ENCODE peak calls at places on chromosomes 4 and X, in seven cellular contexts. One of them, this sample, is unnamed.

GRCh38 chr4:88823058-88823919 is 125.7 kb upstream of the NAP1L5 start:
- DNase-seq in AG04450: peak
- DNase-seq in germinal center: peak
- DNase-seq in stimulated activated CD8-positive, alpha-beta memory T cell treated with anti-CD3 and anti-CD28 coated beads, Interleukin-7, amount 100 ng/mL, for 1 hour: peak
- DNase-seq in stimulated activated CD4-positive, alpha-beta T cell treated with anti-CD3 and anti-CD28 coated beads, TNF-alpha, amount 100 ng/mL, for 24 hours: peak
- DNase-seq in H54: peak
- DNase-seq in substantia nigra: peak
- DNase-seq in this sample: peak

GRCh38 chr4:169164669-169165415 is 105.9 kb downstream of the SH3RF1 start:
- DNase-seq in germinal center: no peak
- DNase-seq in stimulated activated CD8-positive, alpha-beta memory T cell treated with anti-CD3 and anti-CD28 coated beads, Interleukin-7, amount 100 ng/mL, for 1 hour: no peak
- DNase-seq in H54: peak
- DNase-seq in stimulated activated CD4-positive, alpha-beta T cell treated with anti-CD3 and anti-CD28 coated beads, TNF-alpha, amount 100 ng/mL, for 24 hours: no peak
- DNase-seq in substantia nigra: no peak
- DNase-seq in AG04450: no peak
- DNase-seq in this sample: no peak

GRCh38 chr4:78642934-78643333 is 91.4 kb downstream of the ANXA3 start:
- DNase-seq in germinal center: no peak
- DNase-seq in stimulated activated CD8-positive, alpha-beta memory T cell treated with anti-CD3 and anti-CD28 coated beads, Interleukin-7, amount 100 ng/mL, for 1 hour: no peak
- DNase-seq in AG04450: no peak
- DNase-seq in stimulated activated CD4-positive, alpha-beta T cell treated with anti-CD3 and anti-CD28 coated beads, TNF-alpha, amount 100 ng/mL, for 24 hours: no peak
- DNase-seq in H54: no peak
- DNase-seq in substantia nigra: no peak
- DNase-seq in this sample: no peak

GRCh38 chr4:38449506-38450174 is 214.4 kb upstream of the KLF3 start:
- DNase-seq in germinal center: no peak
- DNase-seq in substantia nigra: no peak
- DNase-seq in stimulated activated CD8-positive, alpha-beta memory T cell treated with anti-CD3 and anti-CD28 coated beads, Interleukin-7, amount 100 ng/mL, for 1 hour: no peak
- DNase-seq in AG04450: no peak
- DNase-seq in stimulated activated CD4-positive, alpha-beta T cell treated with anti-CD3 and anti-CD28 coated beads, TNF-alpha, amount 100 ng/mL, for 24 hours: no peak
- DNase-seq in H54: no peak
- DNase-seq in this sample: no peak

GRCh38 chr4:10611673-10612072 is 72.9 kb downstream of the CLNK start:
- DNase-seq in stimulated activated CD8-positive, alpha-beta memory T cell treated with anti-CD3 and anti-CD28 coated beads, Interleukin-7, amount 100 ng/mL, for 1 hour: no peak
- DNase-seq in AG04450: peak
- DNase-seq in substantia nigra: no peak
- DNase-seq in germinal center: no peak
- DNase-seq in stimulated activated CD4-positive, alpha-beta T cell treated with anti-CD3 and anti-CD28 coated beads, TNF-alpha, amount 100 ng/mL, for 24 hours: no peak
- DNase-seq in H54: peak
- DNase-seq in this sample: no peak

GRCh38 chr4:81173213-81173612 is 41.8 kb downstream of the PRKG2 start:
- DNase-seq in H54: no peak
- DNase-seq in germinal center: no peak
- DNase-seq in AG04450: peak
- DNase-seq in stimulated activated CD8-positive, alpha-beta memory T cell treated with anti-CD3 and anti-CD28 coated beads, Interleukin-7, amount 100 ng/mL, for 1 hour: no peak
- DNase-seq in substantia nigra: no peak
- DNase-seq in stimulated activated CD4-positive, alpha-beta T cell treated with anti-CD3 and anti-CD28 coated beads, TNF-alpha, amount 100 ng/mL, for 24 hours: no peak
- DNase-seq in this sample: no peak

GRCh38 chrX:154136627-154137161 is 7.3 kb upstream of the OPN1LW start:
- DNase-seq in stimulated activated CD4-positive, alpha-beta T cell treated with anti-CD3 and anti-CD28 coated beads, TNF-alpha, amount 100 ng/mL, for 24 hours: peak
- DNase-seq in H54: peak
- DNase-seq in AG04450: no peak
- DNase-seq in substantia nigra: no peak
- DNase-seq in germinal center: peak
- DNase-seq in stimulated activated CD8-positive, alpha-beta memory T cell treated with anti-CD3 and anti-CD28 coated beads, Interleukin-7, amount 100 ng/mL, for 1 hour: peak
- DNase-seq in this sample: no peak

GRCh38 chr4:3683077-3683743 is 83.0 kb upstream of the ADRA2C start:
- DNase-seq in H54: no peak
- DNase-seq in germinal center: no peak
- DNase-seq in AG04450: no peak
- DNase-seq in stimulated activated CD4-positive, alpha-beta T cell treated with anti-CD3 and anti-CD28 coated beads, TNF-alpha, amount 100 ng/mL, for 24 hours: no peak
- DNase-seq in substantia nigra: no peak
- DNase-seq in stimulated activated CD8-positive, alpha-beta memory T cell treated with anti-CD3 and anti-CD28 coated beads, Interleukin-7, amount 100 ng/mL, for 1 hour: no peak
- DNase-seq in this sample: peak

GRCh38 chrX:153595387-153595786 is 3.6 kb downstream of the CCNQ start:
- DNase-seq in substantia nigra: no peak
- DNase-seq in germinal center: no peak
- DNase-seq in stimulated activated CD8-positive, alpha-beta memory T cell treated with anti-CD3 and anti-CD28 coated beads, Interleukin-7, amount 100 ng/mL, for 1 hour: no peak
- DNase-seq in stimulated activated CD4-positive, alpha-beta T cell treated with anti-CD3 and anti-CD28 coated beads, TNF-alpha, amount 100 ng/mL, for 24 hours: no peak
- DNase-seq in AG04450: no peak
- DNase-seq in H54: no peak
- DNase-seq in this sample: no peak

GRCh38 chr4:6932475-6932874 is 22.8 kb downstream of the TBC1D14 start:
- DNase-seq in H54: no peak
- DNase-seq in substantia nigra: no peak
- DNase-seq in stimulated activated CD4-positive, alpha-beta T cell treated with anti-CD3 and anti-CD28 coated beads, TNF-alpha, amount 100 ng/mL, for 24 hours: no peak
- DNase-seq in AG04450: no peak
- DNase-seq in germinal center: no peak
- DNase-seq in stimulated activated CD8-positive, alpha-beta memory T cell treated with anti-CD3 and anti-CD28 coated beads, Interleukin-7, amount 100 ng/mL, for 1 hour: no peak
- DNase-seq in this sample: no peak

GRCh38 chrX:38940547-38940946 is 139.3 kb downstream of the MID1IP1 start:
- DNase-seq in stimulated activated CD8-positive, alpha-beta memory T cell treated with anti-CD3 and anti-CD28 coated beads, Interleukin-7, amount 100 ng/mL, for 1 hour: no peak
- DNase-seq in AG04450: no peak
- DNase-seq in stimulated activated CD4-positive, alpha-beta T cell treated with anti-CD3 and anti-CD28 coated beads, TNF-alpha, amount 100 ng/mL, for 24 hours: no peak
- DNase-seq in germinal center: no peak
- DNase-seq in substantia nigra: no peak
- DNase-seq in H54: no peak
- DNase-seq in this sample: no peak

GRCh38 chr4:95505149-95505548 is 43.6 kb downstream of the UNC5C start:
- DNase-seq in germinal center: no peak
- DNase-seq in stimulated activated CD4-positive, alpha-beta T cell treated with anti-CD3 and anti-CD28 coated beads, TNF-alpha, amount 100 ng/mL, for 24 hours: no peak
- DNase-seq in AG04450: peak
- DNase-seq in substantia nigra: no peak
- DNase-seq in stimulated activated CD8-positive, alpha-beta memory T cell treated with anti-CD3 and anti-CD28 coated beads, Interleukin-7, amount 100 ng/mL, for 1 hour: no peak
- DNase-seq in H54: no peak
- DNase-seq in this sample: no peak

GRCh38 chr4:143407475-143407874 is 70.8 kb downstream of the GAB1 start:
- DNase-seq in AG04450: no peak
- DNase-seq in stimulated activated CD8-positive, alpha-beta memory T cell treated with anti-CD3 and anti-CD28 coated beads, Interleukin-7, amount 100 ng/mL, for 1 hour: no peak
- DNase-seq in stimulated activated CD4-positive, alpha-beta T cell treated with anti-CD3 and anti-CD28 coated beads, TNF-alpha, amount 100 ng/mL, for 24 hours: no peak
- DNase-seq in H54: no peak
- DNase-seq in substantia nigra: no peak
- DNase-seq in germinal center: no peak
- DNase-seq in this sample: no peak

GRCh38 chr4:12439633-12440305 is 1011.1 kb upstream of the HS3ST1 start:
- DNase-seq in germinal center: no peak
- DNase-seq in AG04450: no peak
- DNase-seq in stimulated activated CD4-positive, alpha-beta T cell treated with anti-CD3 and anti-CD28 coated beads, TNF-alpha, amount 100 ng/mL, for 24 hours: no peak
- DNase-seq in stimulated activated CD8-positive, alpha-beta memory T cell treated with anti-CD3 and anti-CD28 coated beads, Interleukin-7, amount 100 ng/mL, for 1 hour: no peak
- DNase-seq in substantia nigra: no peak
- DNase-seq in H54: no peak
- DNase-seq in this sample: no peak

GRCh38 chr4:25486171-25486570 is 109.1 kb downstream of the ANAPC4 start:
- DNase-seq in stimulated activated CD8-positive, alpha-beta memory T cell treated with anti-CD3 and anti-CD28 coated beads, Interleukin-7, amount 100 ng/mL, for 1 hour: no peak
- DNase-seq in H54: no peak
- DNase-seq in substantia nigra: no peak
- DNase-seq in AG04450: no peak
- DNase-seq in germinal center: no peak
- DNase-seq in stimulated activated CD4-positive, alpha-beta T cell treated with anti-CD3 and anti-CD28 coated beads, TNF-alpha, amount 100 ng/mL, for 24 hours: no peak
- DNase-seq in this sample: no peak

GRCh38 chrX:111823068-111823467 is 52.9 kb upstream of the TRPC5OS start:
- DNase-seq in stimulated activated CD8-positive, alpha-beta memory T cell treated with anti-CD3 and anti-CD28 coated beads, Interleukin-7, amount 100 ng/mL, for 1 hour: no peak
- DNase-seq in germinal center: peak
- DNase-seq in AG04450: no peak
- DNase-seq in H54: peak
- DNase-seq in substantia nigra: no peak
- DNase-seq in stimulated activated CD4-positive, alpha-beta T cell treated with anti-CD3 and anti-CD28 coated beads, TNF-alpha, amount 100 ng/mL, for 24 hours: no peak
- DNase-seq in this sample: no peak

GRCh38 chrX:38220024-38220935 is at the start of gene SRPX:
- DNase-seq in substantia nigra: no peak
- DNase-seq in stimulated activated CD8-positive, alpha-beta memory T cell treated with anti-CD3 and anti-CD28 coated beads, Interleukin-7, amount 100 ng/mL, for 1 hour: no peak
- DNase-seq in stimulated activated CD4-positive, alpha-beta T cell treated with anti-CD3 and anti-CD28 coated beads, TNF-alpha, amount 100 ng/mL, for 24 hours: no peak
- DNase-seq in AG04450: no peak
- DNase-seq in germinal center: peak
- DNase-seq in H54: no peak
- DNase-seq in this sample: no peak

GRCh38 chrX:118272237-118272636 is 73.7 kb upstream of the WDR44 start:
- DNase-seq in AG04450: no peak
- DNase-seq in substantia nigra: no peak
- DNase-seq in H54: no peak
- DNase-seq in stimulated activated CD4-positive, alpha-beta T cell treated with anti-CD3 and anti-CD28 coated beads, TNF-alpha, amount 100 ng/mL, for 24 hours: no peak
- DNase-seq in germinal center: no peak
- DNase-seq in stimulated activated CD8-positive, alpha-beta memory T cell treated with anti-CD3 and anti-CD28 coated beads, Interleukin-7, amount 100 ng/mL, for 1 hour: no peak
- DNase-seq in this sample: no peak

GRCh38 chr4:82247171-82247570 is 126.6 kb downstream of the HNRNPD start:
- DNase-seq in stimulated activated CD4-positive, alpha-beta T cell treated with anti-CD3 and anti-CD28 coated beads, TNF-alpha, amount 100 ng/mL, for 24 hours: no peak
- DNase-seq in H54: no peak
- DNase-seq in AG04450: no peak
- DNase-seq in stimulated activated CD8-positive, alpha-beta memory T cell treated with anti-CD3 and anti-CD28 coated beads, Interleukin-7, amount 100 ng/mL, for 1 hour: no peak
- DNase-seq in substantia nigra: no peak
- DNase-seq in germinal center: no peak
- DNase-seq in this sample: no peak

GRCh38 chrX:126551725-126552312 is 795 bp downstream of the DCAF12L1 start:
- DNase-seq in substantia nigra: no peak
- DNase-seq in stimulated activated CD4-positive, alpha-beta T cell treated with anti-CD3 and anti-CD28 coated beads, TNF-alpha, amount 100 ng/mL, for 24 hours: no peak
- DNase-seq in H54: no peak
- DNase-seq in germinal center: no peak
- DNase-seq in stimulated activated CD8-positive, alpha-beta memory T cell treated with anti-CD3 and anti-CD28 coated beads, Interleukin-7, amount 100 ng/mL, for 1 hour: no peak
- DNase-seq in AG04450: no peak
- DNase-seq in this sample: no peak

GRCh38 chr4:151048913-151049312 is 33.8 kb upstream of the LRBA start:
- DNase-seq in AG04450: no peak
- DNase-seq in stimulated activated CD4-positive, alpha-beta T cell treated with anti-CD3 and anti-CD28 coated beads, TNF-alpha, amount 100 ng/mL, for 24 hours: no peak
- DNase-seq in substantia nigra: no peak
- DNase-seq in stimulated activated CD8-positive, alpha-beta memory T cell treated with anti-CD3 and anti-CD28 coated beads, Interleukin-7, amount 100 ng/mL, for 1 hour: no peak
- DNase-seq in H54: no peak
- DNase-seq in germinal center: no peak
- DNase-seq in this sample: no peak

GRCh38 chr4:38857354-38858096 is 908 bp upstream of the TLR6 start:
- DNase-seq in germinal center: peak
- DNase-seq in stimulated activated CD8-positive, alpha-beta memory T cell treated with anti-CD3 and anti-CD28 coated beads, Interleukin-7, amount 100 ng/mL, for 1 hour: no peak
- DNase-seq in H54: peak
- DNase-seq in AG04450: peak
- DNase-seq in stimulated activated CD4-positive, alpha-beta T cell treated with anti-CD3 and anti-CD28 coated beads, TNF-alpha, amount 100 ng/mL, for 24 hours: no peak
- DNase-seq in substantia nigra: no peak
- DNase-seq in this sample: no peak

GRCh38 chr4:22483551-22483981 is 32.3 kb downstream of the ADGRA3 start:
- DNase-seq in AG04450: peak
- DNase-seq in stimulated activated CD4-positive, alpha-beta T cell treated with anti-CD3 and anti-CD28 coated beads, TNF-alpha, amount 100 ng/mL, for 24 hours: no peak
- DNase-seq in germinal center: no peak
- DNase-seq in stimulated activated CD8-positive, alpha-beta memory T cell treated with anti-CD3 and anti-CD28 coated beads, Interleukin-7, amount 100 ng/mL, for 1 hour: no peak
- DNase-seq in H54: no peak
- DNase-seq in substantia nigra: no peak
- DNase-seq in this sample: no peak

GRCh38 chr4:182567119-182567518 is 323.9 kb downstream of the TENM3 start:
- DNase-seq in germinal center: no peak
- DNase-seq in H54: no peak
- DNase-seq in stimulated activated CD4-positive, alpha-beta T cell treated with anti-CD3 and anti-CD28 coated beads, TNF-alpha, amount 100 ng/mL, for 24 hours: no peak
- DNase-seq in substantia nigra: no peak
- DNase-seq in AG04450: no peak
- DNase-seq in stimulated activated CD8-positive, alpha-beta memory T cell treated with anti-CD3 and anti-CD28 coated beads, Interleukin-7, amount 100 ng/mL, for 1 hour: no peak
- DNase-seq in this sample: no peak

GRCh38 chr4:55021214-55021613 is 104.2 kb downstream of the KDR start:
- DNase-seq in stimulated activated CD8-positive, alpha-beta memory T cell treated with anti-CD3 and anti-CD28 coated beads, Interleukin-7, amount 100 ng/mL, for 1 hour: no peak
- DNase-seq in stimulated activated CD4-positive, alpha-beta T cell treated with anti-CD3 and anti-CD28 coated beads, TNF-alpha, amount 100 ng/mL, for 24 hours: no peak
- DNase-seq in germinal center: no peak
- DNase-seq in substantia nigra: no peak
- DNase-seq in AG04450: no peak
- DNase-seq in H54: no peak
- DNase-seq in this sample: no peak

GRCh38 chrX:119410027-119410819 is 11.1 kb downstream of the SLC25A43 start:
- DNase-seq in H54: peak
- DNase-seq in stimulated activated CD4-positive, alpha-beta T cell treated with anti-CD3 and anti-CD28 coated beads, TNF-alpha, amount 100 ng/mL, for 24 hours: no peak
- DNase-seq in stimulated activated CD8-positive, alpha-beta memory T cell treated with anti-CD3 and anti-CD28 coated beads, Interleukin-7, amount 100 ng/mL, for 1 hour: no peak
- DNase-seq in AG04450: no peak
- DNase-seq in substantia nigra: no peak
- DNase-seq in germinal center: no peak
- DNase-seq in this sample: no peak

GRCh38 chr4:55469979-55470378 is 74.2 kb downstream of the TMEM165 start:
- DNase-seq in stimulated activated CD8-positive, alpha-beta memory T cell treated with anti-CD3 and anti-CD28 coated beads, Interleukin-7, amount 100 ng/mL, for 1 hour: no peak
- DNase-seq in germinal center: no peak
- DNase-seq in H54: no peak
- DNase-seq in stimulated activated CD4-positive, alpha-beta T cell treated with anti-CD3 and anti-CD28 coated beads, TNF-alpha, amount 100 ng/mL, for 24 hours: no peak
- DNase-seq in substantia nigra: no peak
- DNase-seq in AG04450: no peak
- DNase-seq in this sample: no peak

GRCh38 chrX:19670854-19671620 is 155.7 kb upstream of the MAP3K15 start:
- DNase-seq in AG04450: peak
- DNase-seq in substantia nigra: no peak
- DNase-seq in stimulated activated CD4-positive, alpha-beta T cell treated with anti-CD3 and anti-CD28 coated beads, TNF-alpha, amount 100 ng/mL, for 24 hours: no peak
- DNase-seq in germinal center: no peak
- DNase-seq in stimulated activated CD8-positive, alpha-beta memory T cell treated with anti-CD3 and anti-CD28 coated beads, Interleukin-7, amount 100 ng/mL, for 1 hour: no peak
- DNase-seq in H54: no peak
- DNase-seq in this sample: peak

GRCh38 chr4:99134586-99134985 is 9.5 kb downstream of the ADH4 start:
- DNase-seq in germinal center: no peak
- DNase-seq in H54: no peak
- DNase-seq in AG04450: no peak
- DNase-seq in substantia nigra: no peak
- DNase-seq in stimulated activated CD8-positive, alpha-beta memory T cell treated with anti-CD3 and anti-CD28 coated beads, Interleukin-7, amount 100 ng/mL, for 1 hour: no peak
- DNase-seq in stimulated activated CD4-positive, alpha-beta T cell treated with anti-CD3 and anti-CD28 coated beads, TNF-alpha, amount 100 ng/mL, for 24 hours: no peak
- DNase-seq in this sample: no peak

GRCh38 chr4:92182006-92182735 is 121.6 kb upstream of the GRID2 start:
- DNase-seq in germinal center: no peak
- DNase-seq in substantia nigra: no peak
- DNase-seq in H54: no peak
- DNase-seq in AG04450: no peak
- DNase-seq in stimulated activated CD8-positive, alpha-beta memory T cell treated with anti-CD3 and anti-CD28 coated beads, Interleukin-7, amount 100 ng/mL, for 1 hour: no peak
- DNase-seq in stimulated activated CD4-positive, alpha-beta T cell treated with anti-CD3 and anti-CD28 coated beads, TNF-alpha, amount 100 ng/mL, for 24 hours: no peak
- DNase-seq in this sample: no peak

GRCh38 chrX:23003121-23003520 is 3.4 kb downstream of the DDX53 start:
- DNase-seq in H54: peak
- DNase-seq in stimulated activated CD8-positive, alpha-beta memory T cell treated with anti-CD3 and anti-CD28 coated beads, Interleukin-7, amount 100 ng/mL, for 1 hour: no peak
- DNase-seq in AG04450: no peak
- DNase-seq in germinal center: no peak
- DNase-seq in stimulated activated CD4-positive, alpha-beta T cell treated with anti-CD3 and anti-CD28 coated beads, TNF-alpha, amount 100 ng/mL, for 24 hours: no peak
- DNase-seq in substantia nigra: no peak
- DNase-seq in this sample: no peak

GRCh38 chrX:72526534-72527508 is 45.8 kb downstream of the HDAC8 start:
- DNase-seq in H54: no peak
- DNase-seq in stimulated activated CD8-positive, alpha-beta memory T cell treated with anti-CD3 and anti-CD28 coated beads, Interleukin-7, amount 100 ng/mL, for 1 hour: no peak
- DNase-seq in germinal center: no peak
- DNase-seq in AG04450: no peak
- DNase-seq in substantia nigra: no peak
- DNase-seq in stimulated activated CD4-positive, alpha-beta T cell treated with anti-CD3 and anti-CD28 coated beads, TNF-alpha, amount 100 ng/mL, for 24 hours: no peak
- DNase-seq in this sample: no peak

GRCh38 chr4:67483868-67484602 is 61.3 kb downstream of the CENPC start:
- DNase-seq in germinal center: no peak
- DNase-seq in H54: no peak
- DNase-seq in stimulated activated CD8-positive, alpha-beta memory T cell treated with anti-CD3 and anti-CD28 coated beads, Interleukin-7, amount 100 ng/mL, for 1 hour: no peak
- DNase-seq in AG04450: no peak
- DNase-seq in substantia nigra: no peak
- DNase-seq in stimulated activated CD4-positive, alpha-beta T cell treated with anti-CD3 and anti-CD28 coated beads, TNF-alpha, amount 100 ng/mL, for 24 hours: no peak
- DNase-seq in this sample: no peak

GRCh38 chr4:117577686-117578085 is 456.6 kb upstream of the NDST3 start:
- DNase-seq in stimulated activated CD4-positive, alpha-beta T cell treated with anti-CD3 and anti-CD28 coated beads, TNF-alpha, amount 100 ng/mL, for 24 hours: no peak
- DNase-seq in germinal center: no peak
- DNase-seq in substantia nigra: no peak
- DNase-seq in AG04450: no peak
- DNase-seq in stimulated activated CD8-positive, alpha-beta memory T cell treated with anti-CD3 and anti-CD28 coated beads, Interleukin-7, amount 100 ng/mL, for 1 hour: no peak
- DNase-seq in H54: no peak
- DNase-seq in this sample: no peak

GRCh38 chr4:21879187-21879586 is 69.4 kb downstream of the KCNIP4 start:
- DNase-seq in stimulated activated CD8-positive, alpha-beta memory T cell treated with anti-CD3 and anti-CD28 coated beads, Interleukin-7, amount 100 ng/mL, for 1 hour: no peak
- DNase-seq in H54: peak
- DNase-seq in germinal center: no peak
- DNase-seq in stimulated activated CD4-positive, alpha-beta T cell treated with anti-CD3 and anti-CD28 coated beads, TNF-alpha, amount 100 ng/mL, for 24 hours: no peak
- DNase-seq in AG04450: no peak
- DNase-seq in substantia nigra: no peak
- DNase-seq in this sample: no peak

GRCh38 chrX:48894891-48895290 is 2.7 kb downstream of the TIMM17B start:
- DNase-seq in stimulated activated CD4-positive, alpha-beta T cell treated with anti-CD3 and anti-CD28 coated beads, TNF-alpha, amount 100 ng/mL, for 24 hours: no peak
- DNase-seq in substantia nigra: no peak
- DNase-seq in germinal center: no peak
- DNase-seq in stimulated activated CD8-positive, alpha-beta memory T cell treated with anti-CD3 and anti-CD28 coated beads, Interleukin-7, amount 100 ng/mL, for 1 hour: no peak
- DNase-seq in AG04450: no peak
- DNase-seq in H54: no peak
- DNase-seq in this sample: no peak

This sample was measured in dorsolateral prefrontal cortex.